ENCODE peak calls at places on chromosomes 11 and 22, in five cellular contexts. T is transverse colon, Y is H1, N is ovary, P is K562. S is an unnamed sample.

GRCh38 chr11:1832181-1832988 is 2.4 kb upstream of the SYT8 start:
- DNase-seq in T (peak; percentile 67), N (peak; percentile 62), Y (peak; percentile 92), P (peak; percentile 87), S (no peak)

GRCh38 chr11:119370486-119371046 is 10.9 kb downstream of the USP2 start:
- DNase-seq in P (no peak), N (peak; percentile 40), Y (no peak), T (peak; percentile 40), S (no peak)

GRCh38 chr22:28424427-28425080 is 255.1 kb downstream of the TTC28 start:
- DNase-seq in T (no peak), P (no peak), Y (no peak), N (no peak), S (no peak)

GRCh38 chr22:20531404-20532181 is 24.2 kb downstream of the MED15 start:
- DNase-seq in T (peak; percentile 72), P (peak; percentile 60), N (no peak), Y (no peak), S (no peak)

GRCh38 chr11:45924036-45924915 is 1.8 kb downstream of the LARGE2 start:
- DNase-seq in P (no peak), T (peak; percentile 6), Y (no peak), N (peak; percentile 21), S (no peak)

GRCh38 chr11:93662177-93662575 is 694 bp downstream of the CEP295 start:
- DNase-seq in N (no peak), P (no peak), Y (no peak), T (no peak), S (no peak)

GRCh38 chr22:38924197-38924952 is 33.0 kb upstream of the APOBEC3A start:
- DNase-seq in N (peak; percentile 86), T (peak; percentile 88), P (no peak), Y (no peak), S (no peak)

GRCh38 chr11:8063319-8063718 is 17.7 kb upstream of the TUB start:
- DNase-seq in N (no peak), P (no peak), Y (no peak), T (no peak), S (no peak)

GRCh38 chr11:5280582-5281102 is 10.9 kb upstream of the HBE1 start:
- DNase-seq in T (no peak), N (peak; percentile 55), P (peak; percentile 91), Y (no peak), S (no peak)

GRCh38 chr11:111362887-111363411 is 16.1 kb downstream of the POU2AF1 start:
- DNase-seq in N (no peak), Y (no peak), T (peak; percentile 45), P (no peak), S (no peak)

GRCh38 chr11:12354750-12355545 is 22.4 kb upstream of the PARVA start:
- DNase-seq in Y (no peak), N (no peak), P (no peak), T (peak; percentile 24), S (no peak)

GRCh38 chr11:20669833-20670684 is 673 bp downstream of the NELL1 start:
- DNase-seq in P (no peak), Y (peak; percentile 58), N (no peak), T (no peak), S (peak; percentile 60)

GRCh38 chr11:25449100-25449499 is 882.8 kb upstream of the ANO3 start:
- DNase-seq in P (no peak), N (no peak), Y (no peak), T (no peak), S (no peak)

GRCh38 chr11:1747753-1748466 is 2.5 kb downstream of the IFITM10 start:
- DNase-seq in N (no peak), P (no peak), T (no peak), Y (no peak), S (no peak)

GRCh38 chr22:47084226-47084625 is 321.8 kb downstream of the TBC1D22A start:
- DNase-seq in N (no peak), T (no peak), Y (no peak), P (no peak), S (no peak)

GRCh38 chr11:109677876-109678275 is 255.9 kb downstream of the C11orf87 start:
- DNase-seq in T (no peak), Y (no peak), N (no peak), P (no peak), S (no peak)

GRCh38 chr11:65780770-65781151 is at the start of gene AP5B1:
- DNase-seq in T (peak; percentile 83), Y (peak; percentile 65), N (peak; percentile 61), P (peak; percentile 90), S (no peak)

GRCh38 chr11:76704171-76704948 is 33.8 kb upstream of the LRRC32 start:
- DNase-seq in N (no peak), Y (no peak), T (no peak), P (no peak), S (no peak)

GRCh38 chr11:79493555-79494171 is 52.8 kb upstream of the TENM4 start:
- DNase-seq in Y (peak; percentile 98), N (peak; percentile 85), T (peak; percentile 70), P (peak; percentile 81), S (no peak)

GRCh38 chr11:2525166-2525861 is 80.5 kb downstream of the KCNQ1 start:
- DNase-seq in T (peak; percentile 9), N (no peak), Y (no peak), P (no peak), S (no peak)

GRCh38 chr22:39408807-39409206 is 9.2 kb downstream of the TAB1 start:
- DNase-seq in T (no peak), N (no peak), P (no peak), Y (no peak), S (no peak)

GRCh38 chr11:61020706-61021235 is 49.3 kb downstream of the CD6 start:
- DNase-seq in P (no peak), Y (no peak), N (no peak), T (no peak), S (no peak)

GRCh38 chr11:60782393-60783140 is 2.6 kb upstream of the MS4A10 start:
- DNase-seq in Y (no peak), T (no peak), P (no peak), N (no peak), S (no peak)

GRCh38 chr22:49641770-49642313 is 185.8 kb downstream of the BRD1 start:
- DNase-seq in N (no peak), T (no peak), Y (no peak), P (no peak), S (no peak)

GRCh38 chr22:33605686-33606085 is 314.6 kb downstream of the LARGE1 start:
- DNase-seq in Y (no peak), T (no peak), N (no peak), P (no peak), S (no peak)

GRCh38 chr11:68750988-68751325 is 363 bp downstream of the TESMIN start:
- DNase-seq in Y (no peak), T (no peak), P (no peak), N (no peak), S (no peak)

GRCh38 chr11:68749501-68750196 is 1.7 kb downstream of the TESMIN start:
- DNase-seq in Y (no peak), N (no peak), T (no peak), P (no peak), S (no peak)

GRCh38 chr11:68753300-68753699 is 2.0 kb upstream of the TESMIN start:
- DNase-seq in N (no peak), P (no peak), Y (no peak), T (no peak), S (no peak)

GRCh38 chr11:68750197-68750987 is 928 bp downstream of the TESMIN start:
- DNase-seq in Y (peak; percentile 84), N (peak; percentile 61), P (peak; percentile 45), T (peak; percentile 24), S (no peak)

GRCh38 chr11:68751331-68751856 is at the start of gene TESMIN:
- DNase-seq in Y (peak; percentile 99), N (peak; percentile 96), P (peak; percentile 99), T (peak; percentile 97), S (peak; percentile 93)
- H3K4me3 ChIP-seq in Y (peak within 1 kb of the TSS; percentile 62), N (peak within 1 kb of the TSS; percentile 44), P (peak within 1 kb of the TSS; percentile 62), T (peak within 1 kb of the TSS; percentile 34), S (peak within 1 kb of the TSS; percentile 51)

GRCh38 chr11:56296877-56297276 is 4.8 kb upstream of the OR8H1 start:
- DNase-seq in T (no peak), N (no peak), Y (no peak), P (no peak), S (no peak)
- TF ChIP-seq EP300 in T (no peak), N (no peak), Y (no peak), P (no peak), S (no peak)

GRCh38 chr11:67437082-67437821 is at the start of gene PTPRCAP:
- DNase-seq in P (peak; percentile 61), N (peak; percentile 27), Y (no peak), T (peak; percentile 78), S (no peak)

GRCh38 chr11:67436459-67437081 is 912 bp downstream of the PTPRCAP start:
- DNase-seq in T (peak; percentile 78), Y (peak; percentile 70), N (no peak), P (peak; percentile 56), S (no peak)

GRCh38 chr11:67440229-67441081 is 2.8 kb downstream of the CORO1B start:
- DNase-seq in Y (no peak), N (peak; percentile 14), P (no peak), T (no peak), S (no peak)

GRCh38 chr11:67439321-67440228 is 2.1 kb upstream of the PTPRCAP start:
- DNase-seq in N (peak; percentile 52), T (peak; percentile 62), P (no peak), Y (no peak), S (no peak)

DNA sequence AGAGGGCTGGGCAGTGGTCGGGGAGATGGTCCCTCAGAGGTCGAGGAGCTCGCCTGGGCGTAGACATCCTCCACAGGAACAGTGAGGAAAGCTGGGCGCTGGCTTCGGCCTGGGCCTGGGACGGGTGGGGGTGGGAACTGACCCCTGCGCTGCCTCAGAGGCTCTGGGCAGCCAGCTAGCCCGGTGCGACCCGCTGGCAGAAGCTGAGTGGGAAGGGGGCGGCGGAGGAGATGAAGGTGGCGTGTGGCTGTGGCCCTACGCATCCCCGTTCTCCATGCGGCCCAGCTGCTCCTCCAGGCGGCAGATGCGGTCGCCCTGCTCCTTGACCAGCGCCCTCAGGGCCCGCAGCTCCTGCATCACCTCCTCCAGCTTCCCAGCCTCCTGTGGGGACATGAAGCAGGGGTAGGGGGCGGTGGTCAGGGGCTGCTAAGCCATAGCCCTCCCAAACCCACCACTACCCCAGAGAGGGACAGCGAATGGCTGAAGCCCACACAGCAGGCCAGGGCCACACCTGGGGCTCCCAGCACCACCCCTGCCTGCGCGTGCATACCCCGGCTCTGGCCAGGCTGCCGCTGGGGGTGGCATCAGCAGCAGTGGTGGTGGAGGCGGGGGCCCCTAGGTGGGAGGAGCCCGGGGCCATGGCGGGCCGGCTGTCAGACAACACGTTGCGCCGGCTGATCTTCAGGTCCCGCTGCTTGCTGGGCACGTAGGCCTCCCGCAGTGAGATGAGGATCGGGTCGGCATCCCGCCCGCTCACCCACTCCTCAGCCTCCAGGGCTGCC is 830 bp upstream of the PTPRCAP start:
- DNase-seq in Y (no peak), T (peak; percentile 76), P (peak; percentile 39), N (peak; percentile 33), S (no peak)
- H3K4me3 ChIP-seq in Y (no peak overlapping the region), T (no peak overlapping the region), P (no peak overlapping the region), N (no peak overlapping the region), S (no peak overlapping the region)

DNA sequence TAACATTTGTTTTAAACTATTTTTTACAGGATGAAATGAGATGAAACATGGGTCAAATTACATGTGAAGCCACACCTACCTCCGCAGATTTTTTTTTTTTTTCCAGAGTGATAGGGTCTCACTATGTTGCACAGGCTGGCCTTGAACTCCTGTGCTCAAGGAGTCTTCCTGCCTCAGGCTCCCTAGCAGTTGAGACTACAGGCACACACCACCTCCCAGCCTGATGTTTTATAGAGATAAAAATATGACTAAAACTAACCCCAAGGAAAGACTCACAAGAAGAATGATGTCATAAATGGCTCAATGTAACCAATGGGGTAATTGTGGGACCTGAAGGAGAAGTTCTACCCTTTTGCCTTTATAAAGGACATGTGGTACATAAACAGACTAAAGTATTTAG is 52.3 kb upstream of the SOX6 start:
- DNase-seq in N (no peak), P (peak; percentile 14), T (no peak), Y (no peak), S (no peak)
- TF ChIP-seq EP300 in N (no peak), P (peak; percentile 35), T (no peak), Y (no peak), S (no peak)

S was measured in esophagus muscularis mucosa.